ENCODE peak calls at places on chromosome 9, in eight cellular contexts. One of them, this sample, is unnamed.

GRCh38 chr9:138022121-138022741 is 144.6 kb downstream of the CACNA1B start:
- DNase-seq in cardiac fibroblast: no peak
- DNase-seq in GM12878: no peak
- DNase-seq in left ventricle myocardium inferior: no peak
- DNase-seq in HFF-Myc: no peak
- DNase-seq in GM23338: peak
- DNase-seq in CD8-positive, alpha-beta T cell: peak
- DNase-seq in lower lobe of right lung: peak
- DNase-seq in this sample: no peak

GRCh38 chr9:22134390-22134789 is 125.3 kb upstream of the CDKN2B start:
- DNase-seq in GM23338: no peak
- DNase-seq in CD8-positive, alpha-beta T cell: no peak
- DNase-seq in HFF-Myc: no peak
- DNase-seq in cardiac fibroblast: no peak
- DNase-seq in left ventricle myocardium inferior: no peak
- DNase-seq in lower lobe of right lung: no peak
- DNase-seq in GM12878: no peak
- DNase-seq in this sample: no peak

GRCh38 chr9:129803679-129804065 is 688 bp downstream of the TOR1B start:
- DNase-seq in left ventricle myocardium inferior: no peak
- DNase-seq in HFF-Myc: no peak
- DNase-seq in cardiac fibroblast: no peak
- DNase-seq in lower lobe of right lung: no peak
- DNase-seq in GM12878: no peak
- DNase-seq in GM23338: no peak
- DNase-seq in CD8-positive, alpha-beta T cell: no peak
- DNase-seq in this sample: no peak

GRCh38 chr9:115117999-115118470 is at the start of gene TNC:
- DNase-seq in lower lobe of right lung: peak
- DNase-seq in GM23338: peak
- DNase-seq in cardiac fibroblast: peak
- DNase-seq in CD8-positive, alpha-beta T cell: no peak
- DNase-seq in GM12878: no peak
- DNase-seq in HFF-Myc: peak
- DNase-seq in left ventricle myocardium inferior: peak
- DNase-seq in this sample: no peak

GRCh38 chr9:91073811-91074771 is 272.5 kb downstream of the SYK start:
- DNase-seq in GM12878: no peak
- DNase-seq in cardiac fibroblast: no peak
- DNase-seq in HFF-Myc: no peak
- DNase-seq in GM23338: no peak
- DNase-seq in lower lobe of right lung: no peak
- DNase-seq in CD8-positive, alpha-beta T cell: no peak
- DNase-seq in left ventricle myocardium inferior: no peak
- DNase-seq in this sample: no peak

GRCh38 chr9:123689701-123690428 is 240.1 kb downstream of the DENND1A start:
- DNase-seq in HFF-Myc: no peak
- DNase-seq in cardiac fibroblast: no peak
- DNase-seq in left ventricle myocardium inferior: no peak
- DNase-seq in lower lobe of right lung: no peak
- DNase-seq in CD8-positive, alpha-beta T cell: no peak
- DNase-seq in GM23338: no peak
- DNase-seq in GM12878: no peak
- DNase-seq in this sample: no peak

GRCh38 chr9:15240927-15241326 is 66.1 kb downstream of the TTC39B start:
- DNase-seq in CD8-positive, alpha-beta T cell: no peak
- DNase-seq in GM12878: no peak
- DNase-seq in left ventricle myocardium inferior: no peak
- DNase-seq in GM23338: no peak
- DNase-seq in HFF-Myc: no peak
- DNase-seq in cardiac fibroblast: no peak
- DNase-seq in lower lobe of right lung: no peak
- DNase-seq in this sample: no peak

GRCh38 chr9:6715755-6716643 is 41.8 kb upstream of the KDM4C start:
- DNase-seq in GM12878: peak
- DNase-seq in GM23338: peak
- DNase-seq in HFF-Myc: no peak
- DNase-seq in left ventricle myocardium inferior: peak
- DNase-seq in lower lobe of right lung: peak
- DNase-seq in CD8-positive, alpha-beta T cell: peak
- DNase-seq in cardiac fibroblast: peak
- DNase-seq in this sample: no peak

GRCh38 chr9:6565312-6565711 is 80.2 kb downstream of the GLDC start:
- DNase-seq in left ventricle myocardium inferior: no peak
- DNase-seq in CD8-positive, alpha-beta T cell: no peak
- DNase-seq in lower lobe of right lung: no peak
- DNase-seq in GM12878: no peak
- DNase-seq in HFF-Myc: no peak
- DNase-seq in GM23338: no peak
- DNase-seq in cardiac fibroblast: no peak
- DNase-seq in this sample: no peak

GRCh38 chr9:38371495-38371894 is 21.0 kb upstream of the ALDH1B1 start:
- DNase-seq in cardiac fibroblast: peak
- DNase-seq in GM12878: peak
- DNase-seq in HFF-Myc: no peak
- DNase-seq in left ventricle myocardium inferior: no peak
- DNase-seq in CD8-positive, alpha-beta T cell: peak
- DNase-seq in GM23338: no peak
- DNase-seq in lower lobe of right lung: no peak
- DNase-seq in this sample: no peak

GRCh38 chr9:115891929-115892328 is 261.7 kb upstream of the PAPPA start:
- DNase-seq in CD8-positive, alpha-beta T cell: no peak
- DNase-seq in GM23338: no peak
- DNase-seq in HFF-Myc: peak
- DNase-seq in lower lobe of right lung: no peak
- DNase-seq in GM12878: no peak
- DNase-seq in cardiac fibroblast: peak
- DNase-seq in left ventricle myocardium inferior: no peak
- DNase-seq in this sample: peak

DNA sequence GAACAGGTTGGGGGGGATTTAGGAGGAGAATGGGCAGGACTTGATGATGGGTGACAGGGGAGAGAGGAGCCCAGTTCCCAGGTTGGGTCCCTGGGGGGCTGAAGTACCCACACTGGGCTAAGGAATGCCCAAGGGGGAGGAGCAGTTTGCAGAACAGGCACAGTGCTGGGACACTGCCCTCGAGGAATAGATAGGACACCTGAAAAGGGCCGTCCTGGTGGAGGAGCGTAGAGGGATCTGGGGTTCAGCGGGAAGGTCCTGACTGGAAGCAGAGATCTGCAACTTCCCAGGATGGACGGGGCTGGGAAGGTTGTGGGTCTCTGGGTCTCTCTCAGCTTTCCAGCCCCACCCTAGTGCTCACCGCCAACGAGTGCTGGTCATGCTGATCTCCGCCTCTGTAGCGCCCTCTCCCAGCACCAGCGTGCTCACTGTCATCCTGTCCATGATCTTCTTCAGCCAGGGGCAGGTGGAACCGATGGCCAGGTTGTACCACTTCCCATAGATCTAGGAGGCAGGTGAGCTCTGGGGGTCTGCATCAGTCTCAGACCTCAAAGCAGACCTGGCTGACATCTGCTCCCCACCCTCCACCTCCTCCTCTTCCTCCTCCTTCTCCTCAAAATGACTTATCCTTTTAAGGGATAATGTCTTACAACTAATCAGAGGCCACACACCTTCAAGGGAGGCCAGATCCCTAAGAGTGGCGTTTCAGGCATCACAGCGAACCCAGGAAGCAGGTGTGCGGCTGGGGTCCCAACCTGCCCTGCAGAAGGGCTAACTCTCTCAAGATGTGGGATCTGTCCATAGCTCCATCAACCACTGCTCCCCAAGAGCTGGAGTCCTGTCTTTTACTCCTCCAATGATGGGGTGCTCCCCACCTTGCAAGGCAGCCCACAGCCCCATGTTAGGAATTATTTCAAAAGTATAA is 1.6 kb downstream of the AMBP start:
- DNase-seq in left ventricle myocardium inferior: no peak
- DNase-seq in GM23338: peak
- DNase-seq in CD8-positive, alpha-beta T cell: no peak
- DNase-seq in cardiac fibroblast: no peak
- DNase-seq in lower lobe of right lung: no peak
- DNase-seq in GM12878: no peak
- DNase-seq in HFF-Myc: no peak
- DNase-seq in this sample: no peak
- TF ChIP-seq CTCF in left ventricle myocardium inferior: no peak
- TF ChIP-seq CTCF in GM23338: peak
- TF ChIP-seq CTCF in CD8-positive, alpha-beta T cell: no peak
- TF ChIP-seq CTCF in cardiac fibroblast: no peak
- TF ChIP-seq CTCF in lower lobe of right lung: no peak
- TF ChIP-seq CTCF in GM12878: no peak
- TF ChIP-seq CTCF in HFF-Myc: no peak
- TF ChIP-seq CTCF in this sample: no peak

DNA sequence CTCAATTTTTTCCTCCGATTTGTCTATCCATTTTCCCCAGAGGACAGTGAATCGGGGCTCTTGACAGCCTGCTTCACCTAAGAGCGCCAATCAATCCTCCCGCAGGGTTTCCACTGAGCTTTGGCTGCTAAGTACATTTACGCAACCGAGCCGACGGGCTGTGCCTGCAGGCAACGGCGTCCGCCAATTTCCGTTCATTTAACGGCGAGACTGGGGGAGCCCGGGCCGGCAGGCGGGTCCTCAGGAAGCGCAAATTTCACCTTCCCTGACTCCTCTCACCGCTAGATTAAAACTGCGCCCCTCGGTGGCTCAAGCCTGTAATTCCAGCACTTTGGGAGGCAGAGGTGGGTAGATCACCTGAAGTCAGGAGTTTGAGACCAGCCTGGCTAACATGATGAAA is 2.7 kb upstream of the NXNL2 start:
- DNase-seq in CD8-positive, alpha-beta T cell: no peak
- DNase-seq in GM12878: no peak
- DNase-seq in left ventricle myocardium inferior: peak
- DNase-seq in cardiac fibroblast: peak
- DNase-seq in GM23338: peak
- DNase-seq in lower lobe of right lung: peak
- DNase-seq in HFF-Myc: no peak
- DNase-seq in this sample: no peak
- H3K4me3 ChIP-seq in CD8-positive, alpha-beta T cell: no peak
- H3K4me3 ChIP-seq in GM12878: no peak
- H3K4me3 ChIP-seq in left ventricle myocardium inferior: no peak
- H3K4me3 ChIP-seq in cardiac fibroblast: no peak
- H3K4me3 ChIP-seq in GM23338: peak
- H3K4me3 ChIP-seq in lower lobe of right lung: no peak
- H3K4me3 ChIP-seq in HFF-Myc: peak
- H3K4me3 ChIP-seq in this sample: no peak

DNA sequence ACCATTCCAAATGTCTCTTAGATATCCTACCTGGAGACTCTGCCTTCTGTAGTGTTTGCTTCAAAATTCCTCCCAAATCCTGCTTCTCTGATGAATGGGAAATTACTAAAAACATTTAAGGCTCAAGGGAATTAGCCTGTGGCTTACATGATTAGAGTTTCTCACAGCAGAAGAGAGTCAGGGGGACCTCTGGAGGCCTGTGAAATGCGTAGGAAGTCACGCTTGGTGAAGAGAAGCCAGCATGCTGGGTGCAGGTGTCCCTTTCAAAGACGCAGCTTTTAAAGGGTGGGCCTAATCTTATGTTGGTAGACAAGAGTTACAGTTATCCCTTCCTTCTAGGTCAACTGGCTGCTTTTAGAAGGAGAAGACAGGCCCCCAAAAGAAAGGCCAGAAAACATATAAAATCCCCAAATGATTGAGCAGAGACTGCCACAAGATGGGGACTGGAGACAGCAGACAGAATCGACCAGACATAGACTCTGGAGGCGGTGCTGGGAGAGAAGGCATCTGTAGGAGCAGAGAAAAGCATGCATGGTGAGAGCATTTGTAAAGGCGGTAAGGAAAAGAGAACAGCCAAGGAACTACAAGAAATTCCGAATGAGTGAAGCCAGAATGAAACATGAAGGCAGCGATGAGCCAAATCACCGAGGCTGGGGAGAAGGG is 42.3 kb downstream of the B4GALT1 start:
- DNase-seq in lower lobe of right lung: no peak
- DNase-seq in cardiac fibroblast: no peak
- DNase-seq in CD8-positive, alpha-beta T cell: no peak
- DNase-seq in left ventricle myocardium inferior: no peak
- DNase-seq in GM12878: no peak
- DNase-seq in HFF-Myc: no peak
- DNase-seq in GM23338: no peak
- DNase-seq in this sample: no peak
- TF ChIP-seq CTCF in lower lobe of right lung: no peak
- TF ChIP-seq CTCF in cardiac fibroblast: no peak
- TF ChIP-seq CTCF in CD8-positive, alpha-beta T cell: no peak
- TF ChIP-seq CTCF in left ventricle myocardium inferior: no peak
- TF ChIP-seq CTCF in GM12878: peak
- TF ChIP-seq CTCF in HFF-Myc: no peak
- TF ChIP-seq CTCF in GM23338: no peak
- TF ChIP-seq CTCF in this sample: no peak

DNA sequence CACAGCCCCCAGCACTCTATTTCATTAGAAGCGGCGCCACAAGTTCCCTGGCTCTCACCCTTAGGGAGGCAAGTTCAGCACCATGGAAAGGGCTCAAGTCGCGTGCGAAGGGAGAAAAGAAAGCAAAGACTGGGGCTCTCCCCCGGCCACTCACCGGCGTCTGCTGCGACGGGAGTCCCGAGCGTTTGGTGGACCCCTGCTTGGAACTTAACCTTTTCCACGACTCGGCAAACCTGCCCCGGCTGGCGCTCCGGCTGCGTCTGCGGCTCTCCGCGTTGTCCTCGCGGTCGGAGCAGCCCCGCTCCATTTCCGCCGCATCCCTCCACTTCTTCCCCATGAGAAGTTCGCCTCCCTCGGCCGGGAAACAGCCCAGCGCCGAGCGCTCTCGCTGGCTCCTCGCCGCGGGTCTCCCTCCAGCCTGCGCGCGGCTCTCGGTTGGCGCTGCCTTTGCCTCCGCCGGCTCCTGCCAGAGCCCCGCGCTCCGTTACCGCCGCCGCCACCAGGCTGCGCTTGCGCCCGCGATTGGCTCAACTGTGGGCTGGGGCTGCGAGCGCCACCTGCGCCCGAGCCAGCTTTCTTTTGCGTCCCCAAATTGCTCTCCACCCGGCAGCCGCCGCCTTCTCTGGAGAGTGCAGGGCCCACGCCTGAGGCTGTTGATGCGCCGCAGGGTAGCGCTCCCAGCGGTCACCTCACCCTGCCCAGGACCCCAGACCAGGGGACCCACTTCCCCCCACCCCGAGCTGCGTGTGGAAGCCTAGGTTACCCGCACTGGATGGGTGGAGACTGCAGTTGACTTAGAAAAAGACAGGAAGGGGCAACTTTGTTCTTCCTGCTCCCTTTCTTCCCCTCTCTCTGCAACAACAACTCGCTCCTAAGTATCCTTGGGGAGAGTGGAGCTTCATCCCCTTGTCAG is 321.6 kb downstream of the CEMIP2 start:
- DNase-seq in HFF-Myc: peak
- DNase-seq in GM23338: peak
- DNase-seq in lower lobe of right lung: peak
- DNase-seq in left ventricle myocardium inferior: no peak
- DNase-seq in cardiac fibroblast: peak
- DNase-seq in CD8-positive, alpha-beta T cell: no peak
- DNase-seq in GM12878: no peak
- DNase-seq in this sample: peak
- H3K4me3 ChIP-seq in HFF-Myc: peak
- H3K4me3 ChIP-seq in GM23338: peak
- H3K4me3 ChIP-seq in lower lobe of right lung: peak
- H3K4me3 ChIP-seq in left ventricle myocardium inferior: peak
- H3K4me3 ChIP-seq in cardiac fibroblast: peak
- H3K4me3 ChIP-seq in CD8-positive, alpha-beta T cell: no peak
- H3K4me3 ChIP-seq in GM12878: no peak
- H3K4me3 ChIP-seq in this sample: peak

GRCh38 chr9:112971415-112971814 is 40.6 kb downstream of the ZNF883 start:
- DNase-seq in lower lobe of right lung: no peak
- DNase-seq in cardiac fibroblast: peak
- DNase-seq in GM23338: peak
- DNase-seq in HFF-Myc: no peak
- DNase-seq in left ventricle myocardium inferior: no peak
- DNase-seq in CD8-positive, alpha-beta T cell: no peak
- DNase-seq in GM12878: no peak
- DNase-seq in this sample: no peak
- TF ChIP-seq CTCF in lower lobe of right lung: no peak
- TF ChIP-seq CTCF in cardiac fibroblast: peak
- TF ChIP-seq CTCF in GM23338: peak
- TF ChIP-seq CTCF in HFF-Myc: peak
- TF ChIP-seq CTCF in left ventricle myocardium inferior: no peak
- TF ChIP-seq CTCF in CD8-positive, alpha-beta T cell: no peak
- TF ChIP-seq CTCF in GM12878: peak
- TF ChIP-seq CTCF in this sample: peak

This sample was measured in AG09309.